ENCODE peak calls at places on chromosomes 4 and X, in six cellular contexts. Z is CD8-positive, alpha-beta memory T cell; F is fibroblast of lung; X is thyroid gland; T is uterus; U is neuronal stem cell. V is an unnamed sample.
A peak's percentile ranks its signal among the peaks of the same experiment; 100 is the strongest.

GRCh38 chrX:124651031-124651430 is 304.7 kb downstream of the SH2D1A start:
- DNase-seq in Z (no peak), F (no peak), X (no peak), T (no peak), U (no peak), V (no peak)

GRCh38 chrX:139559383-139560042 is 29.0 kb downstream of the F9 start:
- DNase-seq in Z (no peak), F (peak; percentile 61), X (peak; percentile 12), T (no peak), U (peak; percentile 45), V (peak; percentile 26)

GRCh38 chr4:152476796-152477195 is 59.1 kb downstream of the FBXW7 start:
- DNase-seq in Z (no peak), F (no peak), X (no peak), T (no peak), U (no peak), V (no peak)

GRCh38 chrX:7926501-7926900 is 712 bp downstream of the PNPLA4 start:
- DNase-seq in Z (no peak), F (peak; percentile 36), X (no peak), T (no peak), U (no peak), V (no peak)

GRCh38 chr4:121642292-121642691 is 54.5 kb downstream of the ANXA5 start:
- DNase-seq in Z (no peak), F (peak; percentile 16), X (no peak), T (no peak), U (no peak), V (no peak)

GRCh38 chr4:4861592-4862551 is 2.4 kb downstream of the MSX1 start:
- DNase-seq in Z (no peak), F (no peak), X (no peak), T (no peak), U (no peak), V (no peak)

GRCh38 chrX:118823263-118824172 is at the start of gene ZCCHC12:
- DNase-seq in Z (no peak), F (peak; percentile 66), X (peak; percentile 80), T (peak; percentile 67), U (peak; percentile 75), V (peak; percentile 2)

GRCh38 chrX:50812995-50813842 is 775 bp downstream of the SHROOM4 start:
- DNase-seq in Z (no peak), F (peak; percentile 59), X (peak; percentile 44), T (peak; percentile 23), U (peak; percentile 15), V (peak; percentile 46)

GRCh38 chr4:84994280-84994679 is 27.8 kb upstream of the WDFY3 start:
- DNase-seq in Z (no peak), F (no peak), X (no peak), T (no peak), U (no peak), V (no peak)

GRCh38 chr4:158538911-158539310 is 17.2 kb downstream of the RXFP1 start:
- DNase-seq in Z (no peak), F (no peak), X (no peak), T (no peak), U (no peak), V (no peak)

GRCh38 chr4:158946825-158947224 is 156.1 kb upstream of the RAPGEF2 start:
- DNase-seq in Z (no peak), F (no peak), X (no peak), T (no peak), U (no peak), V (no peak)

GRCh38 chrX:150155396-150156048 is 207.6 kb upstream of the MAMLD1 start:
- DNase-seq in Z (no peak), F (peak; percentile 57), X (no peak), T (no peak), U (no peak), V (peak; percentile 83)

GRCh38 chr4:71864380-71864779 is 80.5 kb upstream of the GC start:
- DNase-seq in Z (no peak), F (no peak), X (no peak), T (no peak), U (no peak), V (no peak)

GRCh38 chrX:68945603-68946228 is 116.9 kb downstream of the EFNB1 start:
- DNase-seq in Z (no peak), F (peak; percentile 58), X (no peak), T (no peak), U (no peak), V (no peak)

GRCh38 chr4:13989496-13989895 is 362.0 kb upstream of the BOD1L1 start:
- DNase-seq in Z (no peak), F (peak; percentile 60), X (no peak), T (no peak), U (no peak), V (no peak)

GRCh38 chr4:84167579-84167978 is 331.5 kb downstream of the NKX6-1 start:
- DNase-seq in Z (no peak), F (no peak), X (no peak), T (no peak), U (peak; percentile 12), V (no peak)

GRCh38 chr4:88040707-88041106 is 33.3 kb downstream of the PKD2 start:
- DNase-seq in Z (no peak), F (no peak), X (no peak), T (no peak), U (no peak), V (peak; percentile 35)

GRCh38 chr4:120299631-120300030 is 233.0 kb upstream of the MAD2L1 start:
- DNase-seq in Z (no peak), F (no peak), X (no peak), T (no peak), U (no peak), V (no peak)

DNA sequence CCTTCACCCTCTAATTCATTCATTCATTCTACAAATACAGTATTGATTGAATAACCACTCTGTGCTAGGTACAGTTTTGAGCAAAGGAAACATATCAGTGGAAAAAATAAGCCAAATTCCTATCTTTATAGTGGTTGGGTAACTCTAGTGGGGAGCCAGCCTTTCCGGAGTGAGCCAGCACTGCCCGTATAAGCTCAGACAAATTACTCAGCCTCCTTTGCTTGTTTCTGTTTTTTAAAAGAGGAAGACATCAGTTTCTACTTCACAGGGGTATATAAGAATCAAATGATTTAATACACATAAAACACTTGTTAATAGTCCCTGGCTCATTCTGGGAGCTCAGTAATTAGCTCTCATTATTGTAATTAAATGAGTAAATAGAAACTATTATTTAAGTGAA is 238.2 kb upstream of the MAD2L1 start:
- DNase-seq in Z (no peak), F (no peak), X (no peak), T (no peak), U (no peak), V (no peak)
- H3K4me3 ChIP-seq in Z (no peak overlapping the region), F (no peak overlapping the region), X (no peak overlapping the region), T (no peak overlapping the region), U (no peak overlapping the region), V (no peak overlapping the region)

DNA sequence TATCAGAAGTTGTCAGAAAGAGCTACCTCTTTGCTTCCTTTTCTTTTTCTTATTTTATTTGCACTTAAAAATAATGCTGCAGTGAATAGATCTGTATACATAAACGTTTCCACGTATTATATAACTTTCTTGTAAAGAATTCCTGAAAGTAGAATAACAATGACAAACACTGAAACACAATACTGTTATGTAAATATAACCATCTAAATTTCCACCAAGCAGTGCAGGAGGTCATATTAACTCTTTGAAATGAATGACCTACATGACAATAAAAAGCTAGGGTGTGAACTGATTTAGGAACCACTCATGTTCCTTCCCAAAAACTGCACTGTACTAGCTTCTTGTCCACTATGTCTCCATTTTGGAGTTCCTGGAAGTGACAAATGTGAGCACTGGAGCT is 85.8 kb downstream of the COX18 start:
- DNase-seq in Z (no peak), F (no peak), X (no peak), T (no peak), U (no peak), V (peak; percentile 13)
- H3K4me1 ChIP-seq in Z (no peaks in the 10 kb centered on the region), F (no peaks in the 10 kb centered on the region), X (no peaks in the 10 kb centered on the region), T (no peaks in the 10 kb centered on the region), U (no peaks in the 10 kb centered on the region), V (peaks cover 20% of the 10 kb centered on the region)

GRCh38 chr4:188975271-188975670 is 836.0 kb downstream of the TRIML1 start:
- DNase-seq in Z (no peak), F (no peak), X (peak; percentile 81), T (no peak), U (no peak), V (no peak)

GRCh38 chr4:188971125-188971524 is 831.9 kb downstream of the TRIML1 start:
- DNase-seq in Z (no peak), F (peak; percentile 5), X (peak; percentile 12), T (no peak), U (no peak), V (no peak)

DNA sequence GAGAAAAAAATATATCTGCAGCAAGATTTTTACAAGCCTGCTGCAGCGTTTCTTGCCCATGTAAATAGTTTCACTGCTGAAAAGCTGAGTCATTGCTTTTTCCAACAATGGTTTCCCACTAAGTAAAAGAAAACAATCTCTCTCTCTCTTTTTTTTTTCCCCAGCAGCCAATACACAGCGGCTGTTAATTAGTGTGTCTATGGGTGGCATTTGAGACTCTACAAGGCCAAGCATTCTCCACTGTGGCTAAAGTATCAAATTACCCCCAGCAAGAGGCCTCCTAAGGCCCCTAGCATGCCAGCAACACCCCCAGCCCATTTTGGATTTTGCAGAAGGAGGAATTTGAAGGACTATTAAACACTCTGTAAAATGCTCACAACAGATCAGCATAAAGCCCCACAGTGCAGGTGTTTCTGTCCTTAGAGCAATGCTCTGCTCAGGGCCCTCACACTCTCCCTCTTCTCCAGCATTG is 837.4 kb downstream of the TRIML1 start:
- DNase-seq in Z (no peak), F (peak; percentile 76), X (peak; percentile 10), T (no peak), U (peak; percentile 81), V (peak; percentile 76)
- H3K4me3 ChIP-seq in Z (no peak overlapping the region), F (no peak overlapping the region), X (no peak overlapping the region), T (no peak overlapping the region), U (no peak overlapping the region), V (no peak overlapping the region)

GRCh38 chrX:40081679-40082068 is 16.1 kb downstream of the BCOR start:
- DNase-seq in Z (no peak), F (no peak), X (peak; percentile 59), T (no peak), U (no peak), V (no peak)

GRCh38 chrX:40082447-40083119 is 15.2 kb downstream of the BCOR start:
- DNase-seq in Z (no peak), F (no peak), X (no peak), T (no peak), U (no peak), V (no peak)

GRCh38 chrX:40079572-40079971 is 18.2 kb downstream of the BCOR start:
- DNase-seq in Z (no peak), F (no peak), X (no peak), T (no peak), U (no peak), V (no peak)

GRCh38 chrX:40083120-40083978 is 14.4 kb downstream of the BCOR start:
- DNase-seq in Z (no peak), F (no peak), X (peak; percentile 71), T (peak; percentile 44), U (no peak), V (no peak)

DNA sequence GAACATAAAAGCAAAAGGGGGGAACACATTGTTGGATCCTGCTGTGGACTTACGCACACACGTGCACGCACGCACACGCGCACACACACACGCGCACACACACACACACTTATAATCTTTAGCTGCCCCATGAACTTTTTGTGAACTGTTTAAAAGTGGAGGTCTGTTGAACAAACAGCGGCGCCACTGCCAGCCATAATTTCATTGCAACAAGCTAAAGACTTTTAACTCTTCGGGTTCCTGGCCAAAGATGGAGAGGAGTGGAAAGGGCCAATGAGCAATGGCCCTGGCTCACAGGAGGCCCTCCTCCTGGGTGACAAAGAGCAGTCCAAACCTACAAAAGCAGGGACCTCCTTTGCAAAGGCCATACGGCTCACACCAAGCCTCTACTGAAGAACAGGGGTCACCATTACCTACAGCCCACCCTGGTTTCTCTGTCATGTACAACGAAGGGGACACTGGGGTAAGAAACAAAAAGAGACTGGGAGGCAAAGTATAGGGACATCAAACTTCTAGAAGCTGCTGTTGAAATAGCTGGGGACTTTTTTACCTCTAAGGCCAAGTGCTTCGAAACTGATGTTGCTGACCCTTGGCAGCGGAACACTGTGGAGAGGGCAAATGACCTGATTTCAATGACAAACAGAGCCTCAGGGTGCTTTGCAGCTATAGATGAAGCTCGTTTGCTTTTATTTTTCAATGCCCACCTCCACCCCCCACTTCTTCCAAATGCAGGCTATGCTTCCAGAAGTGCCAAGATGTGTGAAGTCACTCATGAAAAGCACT is 16.7 kb downstream of the BCOR start:
- DNase-seq in Z (no peak), F (no peak), X (no peak), T (no peak), U (no peak), V (no peak)
- H3K4me1 ChIP-seq in Z (peaks cover 26% of the 10 kb centered on the region), F (peaks cover 12% of the 10 kb centered on the region), X (peaks cover 25% of the 10 kb centered on the region), T (no peaks in the 10 kb centered on the region), U (peaks cover 18% of the 10 kb centered on the region), V (peaks cover 13% of the 10 kb centered on the region)